ENCODE peak calls at places on chromosome 18, in five cellular contexts. One of them, this sample, is unnamed.

GRCh38 chr18:8623549-8624106 is 14.4 kb downstream of the RAB12 start:
- DNase-seq in HT-29: no peak
- DNase-seq in T47D: no peak
- DNase-seq in CD14-positive monocyte: peak
- DNase-seq in NCI-H1417: peak
- DNase-seq in this sample: no peak

GRCh38 chr18:22355598-22355997 is 62.1 kb downstream of the CTAGE1 start:
- DNase-seq in T47D: no peak
- DNase-seq in HT-29: no peak
- DNase-seq in CD14-positive monocyte: no peak
- DNase-seq in NCI-H1417: no peak
- DNase-seq in this sample: no peak

GRCh38 chr18:48826806-48827205 is 124.0 kb downstream of the SMAD7 start:
- DNase-seq in CD14-positive monocyte: no peak
- DNase-seq in HT-29: no peak
- DNase-seq in NCI-H1417: no peak
- DNase-seq in T47D: no peak
- DNase-seq in this sample: no peak

GRCh38 chr18:37846996-37847395 is 281.4 kb upstream of the CELF4 start:
- DNase-seq in HT-29: no peak
- DNase-seq in T47D: no peak
- DNase-seq in CD14-positive monocyte: no peak
- DNase-seq in NCI-H1417: no peak
- DNase-seq in this sample: no peak

GRCh38 chr18:12838178-12838634 is 45.8 kb downstream of the PTPN2 start:
- DNase-seq in T47D: peak
- DNase-seq in CD14-positive monocyte: no peak
- DNase-seq in HT-29: peak
- DNase-seq in NCI-H1417: peak
- DNase-seq in this sample: no peak

GRCh38 chr18:49183921-49184320 is 233.2 kb upstream of the SMAD7 start:
- DNase-seq in T47D: no peak
- DNase-seq in HT-29: no peak
- DNase-seq in NCI-H1417: no peak
- DNase-seq in CD14-positive monocyte: no peak
- DNase-seq in this sample: no peak

GRCh38 chr18:22342625-22343024 is 75.1 kb downstream of the CTAGE1 start:
- DNase-seq in NCI-H1417: no peak
- DNase-seq in T47D: peak
- DNase-seq in HT-29: peak
- DNase-seq in CD14-positive monocyte: no peak
- DNase-seq in this sample: no peak

GRCh38 chr18:49861659-49862058 is 48.3 kb upstream of the ACAA2 start:
- DNase-seq in T47D: no peak
- DNase-seq in HT-29: no peak
- DNase-seq in CD14-positive monocyte: no peak
- DNase-seq in NCI-H1417: peak
- DNase-seq in this sample: no peak

GRCh38 chr18:13520741-13521140 is 205.6 kb downstream of the FAM210A start:
- DNase-seq in NCI-H1417: no peak
- DNase-seq in CD14-positive monocyte: no peak
- DNase-seq in T47D: no peak
- DNase-seq in HT-29: no peak
- DNase-seq in this sample: no peak

GRCh38 chr18:32761231-32761785 is 11.5 kb downstream of the KLHL14 start:
- DNase-seq in HT-29: no peak
- DNase-seq in CD14-positive monocyte: no peak
- DNase-seq in T47D: no peak
- DNase-seq in NCI-H1417: no peak
- DNase-seq in this sample: no peak

GRCh38 chr18:23071285-23071684 is 64.0 kb upstream of the CABLES1 start:
- DNase-seq in NCI-H1417: no peak
- DNase-seq in CD14-positive monocyte: peak
- DNase-seq in T47D: no peak
- DNase-seq in HT-29: no peak
- DNase-seq in this sample: no peak

GRCh38 chr18:13440277-13441248 is 222.0 kb downstream of the LDLRAD4 start:
- DNase-seq in HT-29: no peak
- DNase-seq in CD14-positive monocyte: no peak
- DNase-seq in NCI-H1417: peak
- DNase-seq in T47D: no peak
- DNase-seq in this sample: no peak

GRCh38 chr18:72155327-72155726 is 388.8 kb downstream of the CBLN2 start:
- DNase-seq in CD14-positive monocyte: no peak
- DNase-seq in T47D: peak
- DNase-seq in HT-29: no peak
- DNase-seq in NCI-H1417: no peak
- DNase-seq in this sample: no peak

GRCh38 chr18:1392046-1392445 is 487.4 kb downstream of the ADCYAP1 start:
- DNase-seq in HT-29: no peak
- DNase-seq in T47D: no peak
- DNase-seq in NCI-H1417: peak
- DNase-seq in CD14-positive monocyte: no peak
- DNase-seq in this sample: no peak

GRCh38 chr18:46002934-46003333 is 35.8 kb upstream of the EPG5 start:
- DNase-seq in NCI-H1417: no peak
- DNase-seq in HT-29: no peak
- DNase-seq in CD14-positive monocyte: no peak
- DNase-seq in T47D: no peak
- DNase-seq in this sample: no peak

GRCh38 chr18:3251963-3252277 is 4.3 kb downstream of the MYL12A start:
- DNase-seq in NCI-H1417: no peak
- DNase-seq in T47D: no peak
- DNase-seq in HT-29: no peak
- DNase-seq in CD14-positive monocyte: no peak
- DNase-seq in this sample: no peak

This sample was measured in endothelial cell.